ENCODE peak calls at places on chromosome 12, in seven cellular contexts. One of them, this sample, is unnamed. For H3K27me3, the result is how much of the 10 kb centered on the place peaks cover.

GRCh38 chr12:23484238-23484637 is 465.2 kb downstream of the SOX5 start:
- DNase-seq in cardiac muscle cell: no peak
- DNase-seq in kidney epithelial cell: no peak
- DNase-seq in effector memory CD4-positive, alpha-beta T cell: no peak
- DNase-seq in astrocyte: peak
- DNase-seq in Caco-2: no peak
- DNase-seq in GM06990: no peak
- DNase-seq in this sample: no peak

GRCh38 chr12:94941440-94941862 is 62.0 kb downstream of the NDUFA12 start:
- DNase-seq in cardiac muscle cell: peak
- DNase-seq in kidney epithelial cell: peak
- DNase-seq in effector memory CD4-positive, alpha-beta T cell: peak
- DNase-seq in astrocyte: peak
- DNase-seq in Caco-2: no peak
- DNase-seq in GM06990: peak
- DNase-seq in this sample: no peak

GRCh38 chr12:6697584-6698351 is 2.8 kb downstream of the PIANP start:
- DNase-seq in cardiac muscle cell: peak
- DNase-seq in kidney epithelial cell: no peak
- DNase-seq in effector memory CD4-positive, alpha-beta T cell: no peak
- DNase-seq in astrocyte: peak
- DNase-seq in Caco-2: peak
- DNase-seq in GM06990: no peak
- DNase-seq in this sample: peak

GRCh38 chr12:111180830-111181726 is 187.8 kb downstream of the PHETA1 start:
- DNase-seq in cardiac muscle cell: peak
- DNase-seq in kidney epithelial cell: no peak
- DNase-seq in effector memory CD4-positive, alpha-beta T cell: no peak
- DNase-seq in astrocyte: no peak
- DNase-seq in Caco-2: no peak
- DNase-seq in GM06990: no peak
- DNase-seq in this sample: no peak

GRCh38 chr12:86669010-86669409 is 412.8 kb upstream of the MGAT4C start:
- DNase-seq in cardiac muscle cell: no peak
- DNase-seq in kidney epithelial cell: no peak
- DNase-seq in effector memory CD4-positive, alpha-beta T cell: no peak
- DNase-seq in astrocyte: no peak
- DNase-seq in Caco-2: no peak
- DNase-seq in GM06990: no peak
- DNase-seq in this sample: no peak

GRCh38 chr12:1429980-1430379 is 164.4 kb downstream of the FBXL14 start:
- DNase-seq in cardiac muscle cell: peak
- DNase-seq in kidney epithelial cell: peak
- DNase-seq in effector memory CD4-positive, alpha-beta T cell: no peak
- DNase-seq in astrocyte: peak
- DNase-seq in Caco-2: no peak
- DNase-seq in GM06990: no peak
- DNase-seq in this sample: no peak

GRCh38 chr12:88309546-88309945 is 167.4 kb downstream of the TMTC3 start:
- DNase-seq in cardiac muscle cell: peak
- DNase-seq in kidney epithelial cell: no peak
- DNase-seq in effector memory CD4-positive, alpha-beta T cell: no peak
- DNase-seq in astrocyte: peak
- DNase-seq in Caco-2: no peak
- DNase-seq in GM06990: no peak
- DNase-seq in this sample: no peak

GRCh38 chr12:26196424-26196722 is 1.0 kb downstream of the SSPN start:
- DNase-seq in cardiac muscle cell: peak
- DNase-seq in kidney epithelial cell: no peak
- DNase-seq in effector memory CD4-positive, alpha-beta T cell: no peak
- DNase-seq in astrocyte: peak
- DNase-seq in Caco-2: no peak
- DNase-seq in GM06990: no peak
- DNase-seq in this sample: no peak

GRCh38 chr12:65106948-65107347 is 14.2 kb downstream of the WIF1 start:
- DNase-seq in cardiac muscle cell: peak
- DNase-seq in kidney epithelial cell: no peak
- DNase-seq in effector memory CD4-positive, alpha-beta T cell: no peak
- DNase-seq in astrocyte: no peak
- DNase-seq in Caco-2: no peak
- DNase-seq in GM06990: no peak
- DNase-seq in this sample: no peak

GRCh38 chr12:89134213-89134770 is 218.0 kb downstream of the DUSP6 start:
- DNase-seq in cardiac muscle cell: peak
- DNase-seq in kidney epithelial cell: no peak
- DNase-seq in effector memory CD4-positive, alpha-beta T cell: no peak
- DNase-seq in astrocyte: no peak
- DNase-seq in Caco-2: no peak
- DNase-seq in GM06990: no peak
- DNase-seq in this sample: no peak

GRCh38 chr12:125530876-125531275 is 465.6 kb downstream of the AACS start:
- DNase-seq in cardiac muscle cell: no peak
- DNase-seq in kidney epithelial cell: no peak
- DNase-seq in effector memory CD4-positive, alpha-beta T cell: no peak
- DNase-seq in astrocyte: no peak
- DNase-seq in Caco-2: no peak
- DNase-seq in GM06990: no peak
- DNase-seq in this sample: no peak
- H3K4me3 ChIP-seq in cardiac muscle cell: no peak
- H3K4me3 ChIP-seq in kidney epithelial cell: no peak
- H3K4me3 ChIP-seq in effector memory CD4-positive, alpha-beta T cell: no peak
- H3K4me3 ChIP-seq in astrocyte: no peak
- H3K4me3 ChIP-seq in Caco-2: no peak
- H3K4me3 ChIP-seq in GM06990: no peak
- H3K4me3 ChIP-seq in this sample: no peak

GRCh38 chr12:49274396-49275069 is 9.7 kb downstream of the TUBA1C start:
- DNase-seq in cardiac muscle cell: no peak
- DNase-seq in kidney epithelial cell: no peak
- DNase-seq in effector memory CD4-positive, alpha-beta T cell: no peak
- DNase-seq in astrocyte: no peak
- DNase-seq in Caco-2: no peak
- DNase-seq in GM06990: no peak
- DNase-seq in this sample: no peak
- H3K27me3 ChIP-seq in cardiac muscle cell: under half
- H3K27me3 ChIP-seq in kidney epithelial cell: under half
- H3K27me3 ChIP-seq in effector memory CD4-positive, alpha-beta T cell: under half
- H3K27me3 ChIP-seq in astrocyte: under half
- H3K27me3 ChIP-seq in Caco-2: under half
- H3K27me3 ChIP-seq in GM06990: under half
- H3K27me3 ChIP-seq in this sample: under half

GRCh38 chr12:22406622-22407021 is 72.1 kb upstream of the ST8SIA1 start:
- DNase-seq in cardiac muscle cell: no peak
- DNase-seq in kidney epithelial cell: no peak
- DNase-seq in effector memory CD4-positive, alpha-beta T cell: no peak
- DNase-seq in astrocyte: no peak
- DNase-seq in Caco-2: no peak
- DNase-seq in GM06990: peak
- DNase-seq in this sample: no peak

GRCh38 chr12:22410497-22410896 is 76.0 kb upstream of the ST8SIA1 start:
- DNase-seq in cardiac muscle cell: no peak
- DNase-seq in kidney epithelial cell: peak
- DNase-seq in effector memory CD4-positive, alpha-beta T cell: no peak
- DNase-seq in astrocyte: no peak
- DNase-seq in Caco-2: peak
- DNase-seq in GM06990: no peak
- DNase-seq in this sample: no peak

GRCh38 chr12:22409071-22409951 is 74.8 kb upstream of the ST8SIA1 start:
- DNase-seq in cardiac muscle cell: no peak
- DNase-seq in kidney epithelial cell: no peak
- DNase-seq in effector memory CD4-positive, alpha-beta T cell: peak
- DNase-seq in astrocyte: no peak
- DNase-seq in Caco-2: no peak
- DNase-seq in GM06990: peak
- DNase-seq in this sample: no peak

GRCh38 chr12:22407397-22407796 is 72.9 kb upstream of the ST8SIA1 start:
- DNase-seq in cardiac muscle cell: no peak
- DNase-seq in kidney epithelial cell: no peak
- DNase-seq in effector memory CD4-positive, alpha-beta T cell: no peak
- DNase-seq in astrocyte: no peak
- DNase-seq in Caco-2: no peak
- DNase-seq in GM06990: no peak
- DNase-seq in this sample: no peak

GRCh38 chr12:22408605-22409004 is 74.1 kb upstream of the ST8SIA1 start:
- DNase-seq in cardiac muscle cell: no peak
- DNase-seq in kidney epithelial cell: no peak
- DNase-seq in effector memory CD4-positive, alpha-beta T cell: no peak
- DNase-seq in astrocyte: no peak
- DNase-seq in Caco-2: no peak
- DNase-seq in GM06990: no peak
- DNase-seq in this sample: no peak
- H3K4me3 ChIP-seq in cardiac muscle cell: no peak
- H3K4me3 ChIP-seq in kidney epithelial cell: no peak
- H3K4me3 ChIP-seq in effector memory CD4-positive, alpha-beta T cell: no peak
- H3K4me3 ChIP-seq in astrocyte: no peak
- H3K4me3 ChIP-seq in Caco-2: no peak
- H3K4me3 ChIP-seq in GM06990: no peak
- H3K4me3 ChIP-seq in this sample: no peak

GRCh38 chr12:11758087-11758837 is 108.8 kb downstream of the ETV6 start:
- DNase-seq in cardiac muscle cell: no peak
- DNase-seq in kidney epithelial cell: no peak
- DNase-seq in effector memory CD4-positive, alpha-beta T cell: no peak
- DNase-seq in astrocyte: no peak
- DNase-seq in Caco-2: no peak
- DNase-seq in GM06990: no peak
- DNase-seq in this sample: no peak

GRCh38 chr12:11756523-11756922 is 107.0 kb downstream of the ETV6 start:
- DNase-seq in cardiac muscle cell: no peak
- DNase-seq in kidney epithelial cell: no peak
- DNase-seq in effector memory CD4-positive, alpha-beta T cell: no peak
- DNase-seq in astrocyte: no peak
- DNase-seq in Caco-2: no peak
- DNase-seq in GM06990: no peak
- DNase-seq in this sample: no peak

GRCh38 chr12:11756022-11756421 is 106.5 kb downstream of the ETV6 start:
- DNase-seq in cardiac muscle cell: no peak
- DNase-seq in kidney epithelial cell: no peak
- DNase-seq in effector memory CD4-positive, alpha-beta T cell: no peak
- DNase-seq in astrocyte: no peak
- DNase-seq in Caco-2: no peak
- DNase-seq in GM06990: no peak
- DNase-seq in this sample: no peak

GRCh38 chr12:11757531-11757930 is 108.1 kb downstream of the ETV6 start:
- DNase-seq in cardiac muscle cell: no peak
- DNase-seq in kidney epithelial cell: no peak
- DNase-seq in effector memory CD4-positive, alpha-beta T cell: no peak
- DNase-seq in astrocyte: no peak
- DNase-seq in Caco-2: no peak
- DNase-seq in GM06990: no peak
- DNase-seq in this sample: no peak

DNA sequence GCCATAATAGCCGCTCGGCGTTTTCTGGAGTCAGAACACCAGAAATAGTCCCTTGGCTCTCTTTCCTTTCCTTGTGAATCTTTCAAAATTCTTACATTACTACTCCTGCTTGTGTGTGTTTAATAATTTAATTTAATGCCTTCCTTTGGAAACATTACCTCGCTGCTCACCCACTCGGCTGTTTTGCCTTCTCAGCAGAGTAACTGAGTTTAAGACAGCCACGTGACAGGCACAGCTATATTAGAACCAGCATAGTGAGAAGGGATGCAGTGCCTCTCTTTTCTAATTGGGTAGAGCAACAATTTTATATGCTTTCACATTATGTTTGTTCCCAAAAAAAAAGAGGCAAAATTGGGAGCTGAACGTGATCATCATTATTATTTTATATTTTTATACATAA is 107.6 kb downstream of the ETV6 start:
- DNase-seq in cardiac muscle cell: no peak
- DNase-seq in kidney epithelial cell: no peak
- DNase-seq in effector memory CD4-positive, alpha-beta T cell: no peak
- DNase-seq in astrocyte: no peak
- DNase-seq in Caco-2: no peak
- DNase-seq in GM06990: no peak
- DNase-seq in this sample: no peak
- H3K27me3 ChIP-seq in cardiac muscle cell: under half
- H3K27me3 ChIP-seq in kidney epithelial cell: under half
- H3K27me3 ChIP-seq in effector memory CD4-positive, alpha-beta T cell: under half
- H3K27me3 ChIP-seq in astrocyte: under half
- H3K27me3 ChIP-seq in Caco-2: under half
- H3K27me3 ChIP-seq in GM06990: under half
- H3K27me3 ChIP-seq in this sample: under half

DNA sequence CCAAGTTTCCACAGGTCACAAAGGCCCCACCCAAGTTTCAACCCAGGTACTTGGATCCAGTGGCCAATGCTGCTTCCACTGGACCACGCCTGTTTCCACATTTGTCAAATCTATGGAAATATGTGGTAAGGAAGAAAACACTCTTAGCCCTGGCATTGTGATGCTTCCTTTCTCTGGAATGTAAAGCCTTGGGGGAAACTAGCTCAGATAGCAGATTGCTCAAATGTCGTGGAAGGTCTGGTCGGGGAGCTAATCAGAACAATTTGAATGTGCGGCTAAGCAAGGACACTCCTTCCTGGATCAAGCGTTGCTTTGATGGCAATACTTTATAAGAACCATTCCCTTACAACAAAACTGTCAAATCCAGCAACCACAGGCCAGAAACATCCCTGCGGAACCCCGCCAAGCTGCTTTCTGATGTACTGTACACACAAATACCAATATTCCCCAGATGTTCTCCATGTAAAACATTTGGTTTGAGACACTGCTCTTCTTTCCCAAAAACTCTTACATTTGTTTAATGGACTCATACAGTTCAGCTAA is 20.4 kb downstream of the NUAK1 start:
- DNase-seq in cardiac muscle cell: no peak
- DNase-seq in kidney epithelial cell: no peak
- DNase-seq in effector memory CD4-positive, alpha-beta T cell: no peak
- DNase-seq in astrocyte: no peak
- DNase-seq in Caco-2: no peak
- DNase-seq in GM06990: no peak
- DNase-seq in this sample: no peak
- H3K4me3 ChIP-seq in cardiac muscle cell: no peak
- H3K4me3 ChIP-seq in kidney epithelial cell: no peak
- H3K4me3 ChIP-seq in effector memory CD4-positive, alpha-beta T cell: no peak
- H3K4me3 ChIP-seq in astrocyte: no peak
- H3K4me3 ChIP-seq in Caco-2: no peak
- H3K4me3 ChIP-seq in GM06990: no peak
- H3K4me3 ChIP-seq in this sample: no peak

GRCh38 chr12:113462880-113463745 is 8.6 kb downstream of the LHX5 start:
- DNase-seq in cardiac muscle cell: no peak
- DNase-seq in kidney epithelial cell: no peak
- DNase-seq in effector memory CD4-positive, alpha-beta T cell: no peak
- DNase-seq in astrocyte: no peak
- DNase-seq in Caco-2: no peak
- DNase-seq in GM06990: no peak
- DNase-seq in this sample: no peak
- H3K27me3 ChIP-seq in cardiac muscle cell: half or more
- H3K27me3 ChIP-seq in kidney epithelial cell: half or more
- H3K27me3 ChIP-seq in effector memory CD4-positive, alpha-beta T cell: under half
- H3K27me3 ChIP-seq in astrocyte: half or more
- H3K27me3 ChIP-seq in Caco-2: under half
- H3K27me3 ChIP-seq in GM06990: under half
- H3K27me3 ChIP-seq in this sample: under half

This sample was measured in pancreas.